ENCODE peak calls at places on chromosomes 6 and 20, in seven cellular contexts. H is spleen, M is tibial nerve, G is progenitor cell of endocrine pancreas, T is cardiac muscle cell, O is lower leg skin, A is brain pericyte. D is an unnamed sample.

GRCh38 chr6:6474170-6474920 is 114.2 kb upstream of the LY86 start:
- DNase-seq in H (no peak), T (no peak), A (no peak), G (no peak), O (no peak), M (no peak), D (no peak)

GRCh38 chr20:12966468-12967085 is 42.2 kb upstream of the SPTLC3 start:
- DNase-seq in G (no peak), A (peak), O (no peak), T (peak), M (no peak), H (no peak), D (peak)

GRCh38 chr6:153947817-153948447 is 91.1 kb upstream of the OPRM1 start:
- DNase-seq in M (peak), G (peak), H (no peak), A (peak), T (peak), O (no peak), D (no peak)

GRCh38 chr6:8644306-8644705 is 209.0 kb upstream of the SLC35B3 start:
- DNase-seq in H (no peak), M (no peak), G (no peak), A (no peak), T (no peak), O (no peak), D (no peak)

GRCh38 chr6:143200035-143200770 is 139.5 kb downstream of the AIG1 start:
- DNase-seq in T (peak), A (no peak), G (no peak), M (no peak), O (no peak), H (no peak), D (no peak)

GRCh38 chr20:61708891-61709290 is 356.8 kb downstream of the TAF4 start:
- DNase-seq in M (no peak), G (no peak), H (no peak), A (no peak), T (no peak), O (no peak), D (no peak)

GRCh38 chr6:160146454-160147145 is 25.0 kb downstream of the SLC22A1 start:
- DNase-seq in A (no peak), H (no peak), M (no peak), T (no peak), O (no peak), G (no peak), D (no peak)

GRCh38 chr6:47134476-47135189 is 92.5 kb upstream of the ADGRF1 start:
- DNase-seq in M (no peak), O (no peak), G (no peak), A (peak), T (peak), H (no peak), D (peak)

D was measured in hepatic stellate cell.